ENCODE peak calls at places on chromosomes 3 and 15, in six cellular contexts. J is transverse colon; P is heart right ventricle; N is endodermal cell; M is CD4-positive, CD25-positive, alpha-beta regulatory T cell; W is adrenal gland. Z is an unnamed sample.

GRCh38 chr15:89419370-89419984 is 76.9 kb downstream of the RHCG start:
- DNase-seq in J (no peak), P (peak), N (peak), M (no peak), W (peak), Z (peak)

GRCh38 chr15:66180706-66181105 is 72.8 kb downstream of the MEGF11 start:
- DNase-seq in J (no peak), P (no peak), N (no peak), M (no peak), W (no peak), Z (no peak)

GRCh38 chr3:58032186-58032585 is 24.0 kb downstream of the FLNB start:
- DNase-seq in J (no peak), P (no peak), N (peak), M (no peak), W (no peak), Z (no peak)

GRCh38 chr3:2098398-2099027 is at the start of gene CNTN4:
- DNase-seq in J (peak), P (peak), N (peak), M (no peak), W (no peak), Z (peak)

GRCh38 chr3:160195106-160195505 is 30.1 kb upstream of the C3orf80 start:
- DNase-seq in J (no peak), P (no peak), N (no peak), M (no peak), W (no peak), Z (no peak)

GRCh38 chr3:101824691-101825090 is 24.6 kb upstream of the NFKBIZ start:
- DNase-seq in J (no peak), P (no peak), N (no peak), M (no peak), W (no peak), Z (no peak)

GRCh38 chr3:114155370-114155821 is 23.5 kb downstream of the DRD3 start:
- DNase-seq in J (peak), P (no peak), N (peak), M (no peak), W (peak), Z (peak)

GRCh38 chr15:79942656-79943481 is 28.1 kb downstream of the BCL2A1 start:
- DNase-seq in J (no peak), P (no peak), N (no peak), M (no peak), W (no peak), Z (no peak)

GRCh38 chr3:177330771-177331170 is 133.5 kb upstream of the TBL1XR1 start:
- DNase-seq in J (no peak), P (no peak), N (peak), M (no peak), W (no peak), Z (peak)

GRCh38 chr15:100869151-100869999 is 10.3 kb upstream of the ALDH1A3 start:
- DNase-seq in J (no peak), P (no peak), N (peak), M (no peak), W (no peak), Z (no peak)

GRCh38 chr3:51500632-51501131 is 867 bp upstream of the DCAF1 start:
- DNase-seq in J (peak), P (peak), N (peak), M (no peak), W (peak), Z (peak)
- H3K4me3 ChIP-seq in J (peak), P (peak), N (peak), M (peak), W (no peak), Z (no peak)

GRCh38 chr3:14805946-14806537 is 12.7 kb upstream of the FGD5 start:
- DNase-seq in J (no peak), P (no peak), N (no peak), M (no peak), W (no peak), Z (no peak)
- H3K4me3 ChIP-seq in J (no peak), P (no peak), N (no peak), M (no peak), W (no peak), Z (no peak)

GRCh38 chr3:56921573-56922571 is 120.1 kb upstream of the ARHGEF3 start:
- DNase-seq in J (no peak), P (no peak), N (no peak), M (no peak), W (no peak), Z (no peak)
- H3K4me3 ChIP-seq in J (no peak), P (peak), N (no peak), M (peak), W (no peak), Z (no peak)

DNA sequence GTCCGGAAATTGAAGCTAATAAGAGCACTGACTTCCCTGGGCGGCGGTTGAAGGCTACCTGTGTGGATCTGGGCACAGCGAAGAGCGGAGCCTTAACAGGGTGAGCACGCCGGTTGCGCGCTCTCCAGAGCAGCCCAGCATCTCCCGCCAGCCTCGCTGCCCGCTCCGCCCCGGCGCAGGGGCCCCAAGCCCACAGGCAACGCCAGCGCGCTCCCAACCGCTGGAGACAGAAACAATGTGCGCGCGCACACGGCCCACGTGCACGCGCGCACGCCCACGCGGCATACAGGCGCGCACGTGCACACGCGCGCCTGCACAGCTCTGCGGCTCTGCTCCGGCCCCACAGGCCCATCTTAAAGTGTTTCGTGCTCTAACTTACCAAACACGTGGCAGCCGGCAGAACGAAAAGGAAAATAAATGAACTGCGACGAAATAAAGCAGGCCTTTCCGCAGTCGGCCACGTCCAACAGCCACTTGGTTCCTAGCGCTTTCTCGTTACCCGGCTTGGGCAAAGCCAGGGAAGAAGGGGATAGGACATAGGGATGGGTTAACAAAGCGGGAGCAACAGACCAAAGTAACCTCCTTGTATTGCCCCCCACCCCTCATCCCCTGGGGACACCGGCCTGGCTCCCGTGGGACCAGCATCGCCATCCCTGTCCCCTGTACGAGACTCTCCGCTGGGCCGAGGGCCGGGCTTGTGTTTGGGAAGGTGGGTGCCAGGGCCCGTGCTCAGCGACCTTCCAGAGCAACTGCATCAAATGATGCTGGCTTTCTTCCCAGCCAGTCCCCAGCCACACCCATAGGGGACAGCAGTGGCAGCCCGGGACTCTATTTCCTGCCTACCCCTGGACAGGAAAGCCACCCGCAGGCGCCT is 203.7 kb downstream of the ABHD5 start:
- DNase-seq in J (peak), P (peak), N (peak), M (no peak), W (peak), Z (peak)
- H3K4me3 ChIP-seq in J (peak), P (peak), N (peak), M (peak), W (no peak), Z (no peak)

GRCh38 chr15:76340198-76340801 is 3.7 kb downstream of the ISL2 start:
- DNase-seq in J (peak), P (peak), N (peak), M (no peak), W (no peak), Z (peak)
- H3K4me3 ChIP-seq in J (peak), P (peak), N (peak), M (peak), W (no peak), Z (no peak)

GRCh38 chr3:88030200-88030599 is 28.6 kb downstream of the CGGBP1 start:
- DNase-seq in J (no peak), P (no peak), N (no peak), M (no peak), W (no peak), Z (no peak)
- H3K4me3 ChIP-seq in J (no peak), P (peak), N (no peak), M (peak), W (no peak), Z (no peak)

DNA sequence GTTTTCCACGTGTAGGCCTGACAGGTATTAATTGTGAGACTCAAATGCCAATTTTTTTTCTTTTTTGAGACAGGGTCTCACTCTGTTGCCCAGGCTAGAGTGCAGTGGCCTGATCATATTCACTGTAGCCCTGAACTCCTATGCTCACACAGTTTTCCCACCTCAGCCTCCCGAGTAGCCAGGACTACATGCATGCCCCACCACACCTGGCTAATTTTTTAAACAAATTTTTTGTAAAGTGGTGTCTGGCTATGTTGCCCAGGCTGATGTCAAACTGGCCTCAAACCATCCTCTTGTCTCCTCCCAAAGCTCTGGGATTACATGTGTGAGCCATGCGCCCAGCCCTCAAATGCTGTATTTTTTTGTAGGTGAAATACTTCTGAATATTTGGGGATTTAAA is 14.0 kb downstream of the SLC25A36 start:
- DNase-seq in J (no peak), P (no peak), N (no peak), M (no peak), W (no peak), Z (no peak)
- H3K4me3 ChIP-seq in J (no peak), P (no peak), N (no peak), M (no peak), W (no peak), Z (no peak)

DNA sequence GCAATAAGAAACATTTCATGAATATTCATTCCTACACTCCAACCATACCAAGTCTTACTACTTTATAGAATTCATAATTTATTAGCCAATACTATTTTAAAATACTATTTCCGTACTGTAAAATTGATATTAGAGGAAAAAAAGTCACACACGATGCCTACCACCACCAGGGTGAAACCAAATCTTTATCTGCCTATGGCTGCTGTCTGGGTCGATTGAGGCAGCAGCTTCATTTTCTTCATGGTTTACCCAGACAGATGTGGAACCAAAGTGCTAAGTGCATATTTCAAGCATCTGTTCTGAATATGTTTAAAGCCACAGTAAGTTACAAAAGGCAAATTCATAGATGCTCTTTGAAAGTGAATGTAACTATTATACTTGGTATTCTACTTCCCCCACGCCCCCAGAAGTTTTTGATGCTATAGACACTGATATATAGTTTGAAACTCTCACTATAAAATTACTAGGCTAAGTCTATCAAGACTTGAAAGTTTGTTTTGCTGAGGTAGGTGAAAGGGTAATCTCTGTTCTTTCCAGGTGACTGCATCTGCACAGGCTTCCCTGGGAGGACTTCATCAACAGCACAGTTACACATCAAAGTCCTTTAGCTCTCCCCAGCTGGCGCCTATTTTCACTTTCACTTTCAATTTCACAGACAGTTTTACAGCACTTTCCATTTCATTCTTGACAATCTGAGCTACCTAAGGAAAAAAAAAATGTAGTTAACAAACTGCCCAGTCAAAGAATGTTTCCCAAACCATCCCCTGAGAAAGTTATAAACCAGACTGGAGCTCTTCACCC is 113.9 kb downstream of the POLQ start:
- DNase-seq in J (peak), P (no peak), N (no peak), M (peak), W (peak), Z (no peak)
- H3K4me3 ChIP-seq in J (no peak), P (peak), N (no peak), M (peak), W (no peak), Z (no peak)

Z was measured in body of pancreas.